ENCODE peak calls at places on chromosomes 7 and 10, in five cellular contexts. Y is progenitor cell of endocrine pancreas, D is endothelial cell, C is body of pancreas, Z is kidney. R is an unnamed sample.

GRCh38 chr10:1187855-1188555 is 131.8 kb downstream of the WDR37 start:
- DNase-seq in D (no peak), Z (no peak), Y (no peak), C (peak), R (no peak)

GRCh38 chr7:121038717-121039509 is 50.4 kb downstream of the CPED1 start:
- DNase-seq in D (no peak), C (no peak), Y (no peak), Z (no peak), R (no peak)

GRCh38 chr10:72124984-72125383 is 36.6 kb upstream of the SPOCK2 start:
- DNase-seq in C (no peak), Y (no peak), D (no peak), Z (no peak), R (no peak)

GRCh38 chr7:94650137-94650536 is 5.8 kb downstream of the SGCE start:
- DNase-seq in Y (no peak), Z (no peak), D (no peak), C (no peak), R (no peak)

GRCh38 chr7:5606235-5606634 is 175.2 kb downstream of the RNF216 start:
- DNase-seq in Z (no peak), C (no peak), Y (no peak), D (no peak), R (no peak)

GRCh38 chr10:3526721-3527120 is 258.3 kb downstream of the KLF6 start:
- DNase-seq in Y (no peak), Z (no peak), D (no peak), C (no peak), R (no peak)

GRCh38 chr10:323651-324293 is 188.5 kb downstream of the ZMYND11 start:
- DNase-seq in Z (peak), D (no peak), C (peak), Y (no peak), R (peak)

GRCh38 chr10:106474891-106475290 is 689.6 kb downstream of the SORCS1 start:
- DNase-seq in D (no peak), Z (no peak), Y (no peak), C (no peak), R (no peak)

GRCh38 chr10:12875100-12875499 is 126.4 kb downstream of the CCDC3 start:
- DNase-seq in Z (peak), C (peak), D (no peak), Y (no peak), R (no peak)

GRCh38 chr7:6419310-6419773 is 28.4 kb downstream of the DAGLB start:
- DNase-seq in Z (no peak), D (no peak), Y (no peak), C (no peak), R (no peak)

GRCh38 chr10:8072211-8072610 is 17.7 kb downstream of the GATA3 start:
- DNase-seq in C (no peak), Z (no peak), Y (no peak), D (no peak), R (no peak)

DNA sequence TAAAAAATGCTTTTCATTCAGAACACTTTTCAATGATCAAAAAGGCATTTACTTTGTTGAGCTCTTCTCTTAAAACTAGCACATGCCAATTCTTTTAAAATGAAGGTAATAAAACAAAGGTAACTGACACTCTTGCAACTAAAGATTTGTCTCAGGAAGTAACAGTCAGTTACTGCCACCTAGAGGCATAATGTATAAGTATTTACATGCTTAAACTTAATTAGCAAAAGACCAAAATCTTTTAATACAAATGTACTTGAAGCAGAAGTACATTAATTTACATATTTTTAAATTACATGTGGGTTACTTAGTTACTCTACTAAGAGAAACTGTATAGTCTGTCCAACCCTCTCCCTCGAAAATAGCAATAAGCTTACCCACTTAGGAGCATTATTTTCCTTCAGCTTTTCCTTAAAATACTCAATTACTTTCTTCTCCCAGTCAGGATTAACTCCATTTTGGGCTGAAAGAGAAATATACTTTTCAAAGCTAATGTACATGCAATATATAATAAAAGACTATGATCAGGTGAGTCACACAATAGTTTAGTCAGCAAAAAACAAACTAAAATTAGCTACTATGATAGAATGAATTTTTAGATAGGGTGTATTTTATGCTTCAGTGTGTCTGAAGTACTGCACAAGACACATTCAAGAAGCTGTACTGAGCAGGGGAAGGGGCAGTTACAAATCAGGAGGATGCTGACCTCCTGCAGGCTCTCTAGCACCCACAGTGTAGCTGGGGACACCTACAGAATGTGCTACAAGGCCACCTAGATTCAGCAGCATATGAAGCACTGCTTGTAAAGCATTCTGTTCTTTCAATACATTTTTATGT is 13.0 kb downstream of the MCMBP start:
- DNase-seq in D (no peak), Y (no peak), Z (no peak), C (no peak), R (peak)
- TF ChIP-seq CTCF in D (peak), Y (peak), Z (peak), C (peak), R (peak)

GRCh38 chr7:37297546-37297945 is 151.1 kb downstream of the ELMO1 start:
- DNase-seq in D (no peak), C (no peak), Y (no peak), Z (no peak), R (no peak)
- TF ChIP-seq CTCF in D (no peak), C (no peak), Y (no peak), Z (no peak), R (no peak)

GRCh38 chr10:61481597-61481996 is 28.4 kb upstream of the TMEM26 start:
- DNase-seq in Z (no peak), Y (no peak), C (no peak), D (no peak), R (no peak)

GRCh38 chr10:61480226-61480625 is 27.0 kb upstream of the TMEM26 start:
- DNase-seq in Y (no peak), C (no peak), Z (no peak), D (no peak), R (no peak)

GRCh38 chr10:61477469-61477868 is 24.3 kb upstream of the TMEM26 start:
- DNase-seq in D (no peak), Z (no peak), C (no peak), Y (no peak), R (no peak)

GRCh38 chr10:61476529-61476928 is 23.3 kb upstream of the TMEM26 start:
- DNase-seq in Y (no peak), C (no peak), Z (no peak), D (no peak), R (no peak)

GRCh38 chr10:61478621-61479312 is 25.6 kb upstream of the TMEM26 start:
- DNase-seq in Y (no peak), D (no peak), C (no peak), Z (no peak), R (no peak)
- TF ChIP-seq CTCF in Y (no peak), D (no peak), C (no peak), Z (no peak), R (no peak)

GRCh38 chr10:48470115-48470892 is 134.6 kb downstream of the ARHGAP22 start:
- DNase-seq in Z (peak), Y (peak), C (no peak), D (no peak), R (no peak)

GRCh38 chr10:48468866-48469511 is 135.9 kb downstream of the ARHGAP22 start:
- DNase-seq in Y (no peak), C (no peak), Z (peak), D (no peak), R (no peak)

GRCh38 chr10:48469516-48470020 is 135.3 kb downstream of the ARHGAP22 start:
- DNase-seq in Z (peak), D (no peak), Y (no peak), C (no peak), R (no peak)

GRCh38 chr10:48472670-48473069 is 132.2 kb downstream of the ARHGAP22 start:
- DNase-seq in C (no peak), Y (no peak), Z (no peak), D (no peak), R (no peak)

DNA sequence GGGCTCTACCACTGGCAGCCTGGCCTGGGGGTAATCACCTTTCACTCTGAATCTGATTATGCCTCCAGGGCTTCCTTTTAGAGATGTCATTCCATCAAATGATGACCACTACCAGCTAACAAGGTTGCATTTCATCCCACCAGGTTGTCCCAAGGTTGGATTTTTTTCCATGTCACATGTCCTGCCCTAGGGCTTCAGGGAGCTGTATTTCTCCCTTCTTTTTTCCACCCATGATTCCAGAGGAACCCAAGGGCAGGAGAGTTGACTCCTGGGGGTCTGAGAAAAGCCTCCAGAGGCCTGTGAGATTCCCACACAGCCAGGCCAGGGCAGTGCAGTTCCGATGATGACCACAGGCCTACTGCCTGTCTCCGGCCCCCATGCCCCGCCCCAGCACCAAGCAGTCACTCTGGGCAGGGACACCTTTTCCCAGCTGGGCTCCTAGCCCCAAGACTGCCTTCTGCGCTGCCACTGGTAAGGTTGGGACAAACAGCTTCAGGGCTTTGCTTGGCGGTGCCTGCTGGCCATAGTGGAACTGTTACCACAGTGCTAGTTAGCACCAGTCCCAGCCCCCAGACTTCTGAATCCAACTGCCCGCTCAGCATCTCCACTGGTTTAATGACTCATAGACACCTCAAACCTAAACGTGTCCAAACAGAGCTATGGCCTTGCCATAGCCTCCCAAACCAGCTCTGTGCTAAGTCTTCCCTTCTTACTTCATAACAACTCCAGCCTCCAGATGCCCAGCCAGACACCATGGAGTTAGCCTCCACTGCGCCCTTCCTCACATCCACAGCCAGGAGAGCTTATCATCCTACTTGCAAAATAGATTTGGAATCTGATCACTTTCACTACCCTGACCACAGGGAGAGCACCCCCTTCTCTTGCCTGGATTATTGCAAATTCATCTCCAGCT is 133.7 kb downstream of the ARHGAP22 start:
- DNase-seq in Z (peak), Y (peak), D (no peak), C (no peak), R (no peak)
- TF ChIP-seq CTCF in Z (no peak), Y (no peak), D (peak), C (no peak), R (no peak)

GRCh38 chr7:102317231-102318059 is 30.8 kb downstream of the SH2B2 start:
- DNase-seq in D (no peak), C (no peak), Y (no peak), Z (no peak), R (no peak)
- TF ChIP-seq CTCF in D (no peak), C (no peak), Y (no peak), Z (no peak), R (peak)

DNA sequence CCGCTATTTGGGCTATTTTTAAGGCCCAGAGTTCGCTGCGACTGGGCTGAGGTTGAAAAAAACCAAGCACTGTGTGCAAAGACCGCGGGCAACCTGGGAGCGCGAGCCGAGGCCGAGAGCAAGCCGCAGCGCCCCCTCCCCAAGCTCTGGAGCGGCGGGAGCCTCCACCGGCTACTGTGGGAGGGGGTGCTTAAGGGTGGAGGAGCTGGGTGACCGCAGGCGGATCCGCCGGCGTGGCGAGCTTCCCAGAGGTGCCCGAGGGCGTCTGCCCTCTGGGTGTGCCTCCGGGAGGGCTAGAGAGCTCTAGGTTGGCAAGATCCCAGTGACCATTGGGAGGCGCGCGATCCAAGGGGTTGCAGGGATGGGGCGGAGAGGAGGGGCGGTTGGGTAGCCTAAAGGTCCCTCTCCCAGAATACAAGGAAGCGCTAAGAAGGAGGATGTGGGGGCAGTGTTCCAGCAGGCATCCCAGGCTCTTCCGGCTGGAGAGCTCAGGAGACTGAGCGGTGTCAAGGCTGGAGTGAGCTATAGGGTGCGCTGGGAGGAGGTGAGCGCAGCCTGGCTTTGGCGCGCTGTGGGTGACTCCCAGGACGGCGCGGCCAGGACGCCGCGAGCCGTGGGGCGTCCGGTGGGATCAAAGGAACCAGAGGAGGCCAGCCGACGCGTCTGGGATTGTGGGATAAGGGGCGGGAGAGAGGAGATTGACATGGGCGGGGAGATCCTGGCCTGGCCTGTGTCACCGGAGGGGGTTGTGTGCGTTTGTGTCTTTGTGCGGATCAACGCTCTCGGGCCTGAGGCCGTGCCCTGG is 8.0 kb downstream of the DLX5 start:
- DNase-seq in C (no peak), D (no peak), Z (peak), Y (no peak), R (no peak)
- TF ChIP-seq CTCF in C (no peak), D (no peak), Z (no peak), Y (peak), R (no peak)

GRCh38 chr10:59236064-59236697 is 59.7 kb downstream of the PHYHIPL start:
- DNase-seq in C (no peak), Y (no peak), Z (no peak), D (no peak), R (no peak)

GRCh38 chr10:59229451-59229850 is 53.0 kb downstream of the PHYHIPL start:
- DNase-seq in Z (no peak), C (no peak), D (no peak), Y (no peak), R (no peak)

GRCh38 chr10:59237775-59238174 is 61.3 kb downstream of the PHYHIPL start:
- DNase-seq in C (no peak), D (no peak), Y (no peak), Z (no peak), R (no peak)

GRCh38 chr10:59234194-59234593 is 57.8 kb downstream of the PHYHIPL start:
- DNase-seq in Z (no peak), C (no peak), D (no peak), Y (no peak), R (no peak)

GRCh38 chr10:59234814-59235429 is 58.5 kb downstream of the PHYHIPL start:
- DNase-seq in Y (no peak), Z (no peak), D (peak), C (peak), R (no peak)
- TF ChIP-seq CTCF in Y (peak), Z (peak), D (peak), C (peak), R (peak)

GRCh38 chr10:128147064-128147463 is 20.8 kb upstream of the MKI67 start:
- DNase-seq in Z (no peak), C (no peak), Y (no peak), D (no peak), R (no peak)
- TF ChIP-seq CTCF in Z (no peak), C (no peak), Y (no peak), D (no peak), R (no peak)

GRCh38 chr7:27661776-27662489 is 750 bp downstream of the HIBADH start:
- DNase-seq in C (peak), Y (peak), D (no peak), Z (peak), R (peak)

GRCh38 chr7:27663989-27664331 is 1.3 kb upstream of the HIBADH start:
- DNase-seq in D (no peak), Y (no peak), C (no peak), Z (no peak), R (no peak)

GRCh38 chr7:27656724-27657123 is 6.0 kb downstream of the HIBADH start:
- DNase-seq in C (no peak), Z (no peak), Y (no peak), D (no peak), R (no peak)

DNA sequence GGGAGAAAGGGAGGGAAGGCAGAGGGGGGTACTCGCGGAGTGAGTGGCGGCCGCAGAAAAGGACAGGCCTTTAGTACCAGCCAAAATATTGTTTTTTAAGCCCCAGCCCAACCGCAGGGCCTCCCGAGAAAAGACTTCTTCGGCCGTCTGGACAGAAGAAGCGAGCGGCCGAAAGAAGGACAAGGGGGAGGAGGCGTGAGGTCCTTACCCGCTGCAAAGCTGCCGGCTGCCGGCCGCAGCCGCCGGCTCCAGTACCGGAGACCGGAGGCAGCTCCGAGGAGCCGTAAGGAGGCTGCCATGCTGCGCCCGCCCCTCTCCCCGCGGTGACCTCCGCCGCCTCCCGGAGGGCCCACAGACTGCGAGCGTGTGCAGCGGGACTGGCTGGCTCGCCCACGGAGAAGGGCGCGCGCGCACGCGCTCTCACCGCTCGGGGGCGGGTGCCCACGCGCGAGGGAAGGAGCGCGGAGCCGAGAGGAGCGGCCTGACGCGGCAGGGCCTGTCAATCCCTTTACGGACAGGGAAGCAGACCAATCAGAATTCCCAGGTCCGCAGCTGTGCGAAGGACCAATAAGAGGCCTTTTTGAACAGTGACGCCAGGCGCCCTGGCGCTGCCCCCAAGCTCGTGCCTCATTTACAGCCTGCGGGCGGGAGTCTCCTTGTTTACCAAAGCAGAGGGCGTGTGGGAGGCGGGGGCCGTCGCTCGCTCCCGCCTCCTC is at the start of gene HIBADH:
- DNase-seq in Z (peak), D (peak), C (peak), Y (peak), R (peak)
- TF ChIP-seq CTCF in Z (peak), D (no peak), C (no peak), Y (peak), R (no peak)